ENCODE peak calls at places on chromosomes 12 and 14, in five cellular contexts. One of them, this sample, is unnamed.

GRCh38 chr14:73312697-73313096 is 75.4 kb downstream of the PAPLN start:
- DNase-seq in IMR-90: no peak
- DNase-seq in GM12865: no peak
- DNase-seq in GM20000: no peak
- DNase-seq in endothelial cell of umbilical vein: no peak
- DNase-seq in this sample: no peak

GRCh38 chr14:92568621-92569479 is 55.3 kb downstream of the RIN3 start:
- DNase-seq in GM12865: peak
- DNase-seq in GM20000: peak
- DNase-seq in endothelial cell of umbilical vein: no peak
- DNase-seq in IMR-90: no peak
- DNase-seq in this sample: peak

GRCh38 chr12:62319058-62319457 is 58.9 kb downstream of the USP15 start:
- DNase-seq in endothelial cell of umbilical vein: no peak
- DNase-seq in GM12865: no peak
- DNase-seq in IMR-90: no peak
- DNase-seq in GM20000: no peak
- DNase-seq in this sample: no peak

GRCh38 chr12:113249546-113249945 is 28.3 kb downstream of the TPCN1 start:
- DNase-seq in GM20000: no peak
- DNase-seq in GM12865: no peak
- DNase-seq in endothelial cell of umbilical vein: no peak
- DNase-seq in IMR-90: no peak
- DNase-seq in this sample: no peak

GRCh38 chr14:29016050-29016900 is 249.7 kb downstream of the FOXG1 start:
- DNase-seq in IMR-90: peak
- DNase-seq in GM20000: peak
- DNase-seq in GM12865: peak
- DNase-seq in endothelial cell of umbilical vein: peak
- DNase-seq in this sample: no peak

GRCh38 chr12:101078881-101079280 is 131.2 kb downstream of the SLC5A8 start:
- DNase-seq in endothelial cell of umbilical vein: no peak
- DNase-seq in GM12865: no peak
- DNase-seq in GM20000: no peak
- DNase-seq in IMR-90: no peak
- DNase-seq in this sample: no peak

GRCh38 chr12:131290255-131290959 is 336.7 kb downstream of the ADGRD1 start:
- DNase-seq in endothelial cell of umbilical vein: no peak
- DNase-seq in GM20000: no peak
- DNase-seq in GM12865: no peak
- DNase-seq in IMR-90: no peak
- DNase-seq in this sample: no peak

GRCh38 chr12:114012744-114013431 is 46.8 kb upstream of the RBM19 start:
- DNase-seq in IMR-90: no peak
- DNase-seq in GM12865: no peak
- DNase-seq in endothelial cell of umbilical vein: no peak
- DNase-seq in GM20000: no peak
- DNase-seq in this sample: no peak

GRCh38 chr12:116314477-116314876 is 37.0 kb upstream of the MED13L start:
- DNase-seq in GM12865: no peak
- DNase-seq in IMR-90: no peak
- DNase-seq in endothelial cell of umbilical vein: no peak
- DNase-seq in GM20000: no peak
- DNase-seq in this sample: no peak

GRCh38 chr14:95185452-95186392 is 28.4 kb upstream of the DICER1 start:
- DNase-seq in IMR-90: peak
- DNase-seq in GM20000: no peak
- DNase-seq in endothelial cell of umbilical vein: peak
- DNase-seq in GM12865: peak
- DNase-seq in this sample: no peak

GRCh38 chr12:34393086-34393820 is 371.0 kb downstream of the ALG10 start:
- DNase-seq in GM20000: no peak
- DNase-seq in IMR-90: no peak
- DNase-seq in GM12865: no peak
- DNase-seq in endothelial cell of umbilical vein: no peak
- DNase-seq in this sample: peak

GRCh38 chr14:75566321-75566720 is 12.1 kb upstream of the FLVCR2 start:
- DNase-seq in GM20000: no peak
- DNase-seq in GM12865: peak
- DNase-seq in IMR-90: no peak
- DNase-seq in endothelial cell of umbilical vein: no peak
- DNase-seq in this sample: no peak

GRCh38 chr14:53924754-53925153 is 31.9 kb downstream of the BMP4 start:
- DNase-seq in endothelial cell of umbilical vein: peak
- DNase-seq in IMR-90: peak
- DNase-seq in GM12865: no peak
- DNase-seq in GM20000: no peak
- DNase-seq in this sample: no peak

GRCh38 chr14:102729825-102730224 is 47.4 kb upstream of the TRAF3 start:
- DNase-seq in endothelial cell of umbilical vein: no peak
- DNase-seq in GM12865: no peak
- DNase-seq in IMR-90: no peak
- DNase-seq in GM20000: no peak
- DNase-seq in this sample: no peak

GRCh38 chr12:131959641-131960589 is 10.2 kb downstream of the EP400 start:
- DNase-seq in IMR-90: no peak
- DNase-seq in GM20000: no peak
- DNase-seq in endothelial cell of umbilical vein: no peak
- DNase-seq in GM12865: no peak
- DNase-seq in this sample: no peak

GRCh38 chr12:121915841-121916321 is 2.5 kb upstream of the CFAP251 start:
- DNase-seq in GM12865: no peak
- DNase-seq in endothelial cell of umbilical vein: no peak
- DNase-seq in IMR-90: peak
- DNase-seq in GM20000: no peak
- DNase-seq in this sample: no peak

GRCh38 chr14:96037891-96038557 is 1.1 kb upstream of the C14orf132 start:
- DNase-seq in GM20000: no peak
- DNase-seq in GM12865: no peak
- DNase-seq in IMR-90: no peak
- DNase-seq in endothelial cell of umbilical vein: no peak
- DNase-seq in this sample: no peak

GRCh38 chr14:79842270-79842669 is 369.0 kb downstream of the DIO2 start:
- DNase-seq in endothelial cell of umbilical vein: no peak
- DNase-seq in IMR-90: peak
- DNase-seq in GM12865: no peak
- DNase-seq in GM20000: no peak
- DNase-seq in this sample: no peak

GRCh38 chr14:85536835-85537195 is 6.9 kb downstream of the FLRT2 start:
- DNase-seq in GM20000: no peak
- DNase-seq in GM12865: no peak
- DNase-seq in IMR-90: peak
- DNase-seq in endothelial cell of umbilical vein: no peak
- DNase-seq in this sample: no peak

GRCh38 chr14:95263527-95264231 is 56.0 kb downstream of the CLMN start:
- DNase-seq in endothelial cell of umbilical vein: no peak
- DNase-seq in GM12865: no peak
- DNase-seq in IMR-90: no peak
- DNase-seq in GM20000: no peak
- DNase-seq in this sample: no peak

GRCh38 chr12:105419606-105420005 is 89.1 kb downstream of the C12orf75 start:
- DNase-seq in IMR-90: no peak
- DNase-seq in endothelial cell of umbilical vein: no peak
- DNase-seq in GM12865: no peak
- DNase-seq in GM20000: no peak
- DNase-seq in this sample: no peak

GRCh38 chr12:9134981-9135628 is 19.4 kb upstream of the A2M start:
- DNase-seq in GM20000: peak
- DNase-seq in GM12865: peak
- DNase-seq in IMR-90: peak
- DNase-seq in endothelial cell of umbilical vein: peak
- DNase-seq in this sample: no peak

GRCh38 chr12:124821252-124822200 is 42.1 kb downstream of the SCARB1 start:
- DNase-seq in endothelial cell of umbilical vein: no peak
- DNase-seq in GM20000: no peak
- DNase-seq in IMR-90: no peak
- DNase-seq in GM12865: no peak
- DNase-seq in this sample: no peak

GRCh38 chr12:130162267-130162666 is at the start of gene FZD10:
- DNase-seq in GM20000: no peak
- DNase-seq in endothelial cell of umbilical vein: no peak
- DNase-seq in IMR-90: no peak
- DNase-seq in GM12865: no peak
- DNase-seq in this sample: no peak

DNA sequence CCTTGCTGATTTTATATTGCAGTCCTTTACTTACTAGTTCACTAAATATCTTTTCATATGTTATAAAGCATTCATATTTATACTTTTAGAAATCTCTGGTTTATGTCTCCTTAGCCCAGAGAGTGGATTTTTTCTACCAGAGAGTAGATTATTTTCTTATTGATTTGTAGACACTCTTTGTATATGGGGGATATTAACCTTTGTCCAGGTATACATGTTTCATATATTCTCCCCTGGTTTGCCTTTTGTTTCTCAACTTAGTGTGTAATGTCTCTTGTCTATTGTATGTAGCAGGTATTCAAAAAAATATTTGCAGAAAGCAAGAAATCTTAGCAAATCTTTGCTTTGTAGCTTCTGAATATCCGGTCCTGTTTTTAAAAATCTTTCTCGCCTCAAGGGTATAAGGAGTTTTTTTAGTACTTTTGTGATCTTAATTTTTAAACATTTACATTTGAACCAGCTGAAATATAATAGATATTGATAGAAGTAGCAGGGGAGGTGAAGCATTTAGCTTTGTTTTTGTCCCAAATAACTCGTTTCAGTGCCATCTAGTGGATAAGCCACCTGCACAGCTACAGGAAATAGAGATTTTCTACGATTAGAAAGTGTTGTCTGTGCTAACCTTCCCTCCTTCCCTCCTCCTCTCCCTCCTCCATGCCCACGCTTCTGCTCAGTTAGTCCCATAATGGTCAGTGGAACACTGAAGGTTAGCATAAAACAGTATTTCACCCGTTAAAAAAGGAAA is 97.0 kb downstream of the PHETA1 start:
- DNase-seq in IMR-90: no peak
- DNase-seq in GM12865: no peak
- DNase-seq in GM20000: no peak
- DNase-seq in endothelial cell of umbilical vein: no peak
- DNase-seq in this sample: no peak
- TF ChIP-seq CTCF in IMR-90: peak
- TF ChIP-seq CTCF in GM12865: no peak
- TF ChIP-seq CTCF in GM20000: no peak
- TF ChIP-seq CTCF in endothelial cell of umbilical vein: no peak
- TF ChIP-seq CTCF in this sample: no peak

GRCh38 chr12:96248532-96248931 is 54.4 kb downstream of the ELK3 start:
- DNase-seq in endothelial cell of umbilical vein: no peak
- DNase-seq in GM20000: no peak
- DNase-seq in IMR-90: no peak
- DNase-seq in GM12865: no peak
- DNase-seq in this sample: no peak

GRCh38 chr12:96249196-96250118 is 55.3 kb downstream of the ELK3 start:
- DNase-seq in IMR-90: peak
- DNase-seq in GM20000: no peak
- DNase-seq in endothelial cell of umbilical vein: no peak
- DNase-seq in GM12865: no peak
- DNase-seq in this sample: no peak

GRCh38 chr12:96246926-96247566 is 52.9 kb downstream of the ELK3 start:
- DNase-seq in GM20000: no peak
- DNase-seq in endothelial cell of umbilical vein: no peak
- DNase-seq in IMR-90: no peak
- DNase-seq in GM12865: no peak
- DNase-seq in this sample: no peak

GRCh38 chr12:96250119-96250685 is 56.0 kb downstream of the ELK3 start:
- DNase-seq in endothelial cell of umbilical vein: no peak
- DNase-seq in GM20000: no peak
- DNase-seq in IMR-90: no peak
- DNase-seq in GM12865: no peak
- DNase-seq in this sample: no peak

DNA sequence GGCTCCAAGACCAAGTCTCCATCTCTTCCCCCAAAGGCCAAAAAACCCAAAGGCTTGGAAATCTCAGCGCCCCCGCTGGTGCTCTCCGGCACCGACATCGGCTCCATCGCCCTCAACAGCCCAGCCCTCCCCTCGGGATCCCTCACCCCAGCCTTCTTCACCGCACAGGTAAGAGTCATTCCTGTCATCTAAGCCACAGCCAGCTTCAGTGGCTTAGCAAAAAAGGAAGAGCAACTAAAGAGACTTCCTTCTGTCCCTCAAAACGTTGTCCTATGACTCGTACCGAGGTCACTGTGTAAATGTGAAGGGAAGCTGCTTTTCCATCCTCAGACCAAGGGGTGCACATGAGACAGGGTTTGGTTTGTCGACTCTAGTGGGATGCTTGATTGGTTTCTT is 53.4 kb downstream of the ELK3 start:
- DNase-seq in GM12865: no peak
- DNase-seq in IMR-90: peak
- DNase-seq in endothelial cell of umbilical vein: no peak
- DNase-seq in GM20000: no peak
- DNase-seq in this sample: no peak
- TF ChIP-seq CTCF in GM12865: no peak
- TF ChIP-seq CTCF in IMR-90: no peak
- TF ChIP-seq CTCF in endothelial cell of umbilical vein: no peak
- TF ChIP-seq CTCF in GM20000: no peak
- TF ChIP-seq CTCF in this sample: no peak

GRCh38 chr12:5902736-5903135 is 42.3 kb downstream of the ANO2 start:
- DNase-seq in endothelial cell of umbilical vein: no peak
- DNase-seq in GM20000: no peak
- DNase-seq in IMR-90: no peak
- DNase-seq in GM12865: no peak
- DNase-seq in this sample: no peak

GRCh38 chr12:5901416-5901815 is 43.6 kb downstream of the ANO2 start:
- DNase-seq in GM12865: no peak
- DNase-seq in GM20000: no peak
- DNase-seq in endothelial cell of umbilical vein: no peak
- DNase-seq in IMR-90: no peak
- DNase-seq in this sample: no peak

GRCh38 chr12:5904441-5904840 is 40.6 kb downstream of the ANO2 start:
- DNase-seq in endothelial cell of umbilical vein: no peak
- DNase-seq in GM20000: no peak
- DNase-seq in IMR-90: no peak
- DNase-seq in GM12865: no peak
- DNase-seq in this sample: no peak

GRCh38 chr12:5900533-5901255 is 44.4 kb downstream of the ANO2 start:
- DNase-seq in GM12865: no peak
- DNase-seq in GM20000: no peak
- DNase-seq in IMR-90: no peak
- DNase-seq in endothelial cell of umbilical vein: no peak
- DNase-seq in this sample: no peak

DNA sequence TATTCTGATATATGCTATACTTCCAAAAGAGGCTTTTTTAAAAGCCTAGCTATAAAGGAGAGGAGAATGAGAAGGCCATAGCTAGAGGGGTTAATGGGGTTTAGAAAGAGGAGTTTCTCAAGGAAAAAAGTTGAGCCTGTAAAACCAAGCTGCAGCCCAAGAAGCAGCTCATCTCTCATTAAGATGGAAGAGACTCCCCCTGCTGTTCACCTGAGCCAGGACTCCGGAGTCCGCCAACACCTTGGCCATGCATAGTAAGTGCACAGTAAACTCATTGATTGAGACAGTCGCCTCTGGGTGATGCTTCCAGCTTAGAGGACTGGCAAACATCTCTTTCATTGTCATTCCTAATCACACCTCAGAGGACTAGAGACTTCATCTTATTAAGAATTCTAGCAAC is 46.2 kb downstream of the ANO2 start:
- DNase-seq in IMR-90: no peak
- DNase-seq in GM12865: no peak
- DNase-seq in endothelial cell of umbilical vein: no peak
- DNase-seq in GM20000: no peak
- DNase-seq in this sample: no peak
- TF ChIP-seq CTCF in IMR-90: no peak
- TF ChIP-seq CTCF in GM12865: no peak
- TF ChIP-seq CTCF in endothelial cell of umbilical vein: no peak
- TF ChIP-seq CTCF in GM20000: no peak
- TF ChIP-seq CTCF in this sample: no peak

GRCh38 chr12:6689000-6689882 is at the start of gene ZNF384:
- DNase-seq in endothelial cell of umbilical vein: peak
- DNase-seq in GM20000: peak
- DNase-seq in IMR-90: peak
- DNase-seq in GM12865: peak
- DNase-seq in this sample: peak
- TF ChIP-seq CTCF in endothelial cell of umbilical vein: no peak
- TF ChIP-seq CTCF in GM20000: no peak
- TF ChIP-seq CTCF in IMR-90: no peak
- TF ChIP-seq CTCF in GM12865: no peak
- TF ChIP-seq CTCF in this sample: no peak